ENCODE peak calls at places on chromosomes 3 and 15, in four cellular contexts. One of them, this sample, is unnamed.

GRCh38 chr15:70127288-70127746 is 29.6 kb upstream of the TLE3 start:
- DNase-seq in CD4-positive, alpha-beta T cell: no peak
- DNase-seq in neural crest cell: peak; percentile 50
- DNase-seq in endothelial cell: no peak
- DNase-seq in this sample: no peak

GRCh38 chr15:65212097-65212496 is 824 bp upstream of the CILP start:
- DNase-seq in CD4-positive, alpha-beta T cell: no peak
- DNase-seq in neural crest cell: no peak
- DNase-seq in endothelial cell: peak; percentile 37
- DNase-seq in this sample: peak; percentile 74

GRCh38 chr15:58555168-58556027 is 123.6 kb downstream of the LIPC start:
- DNase-seq in CD4-positive, alpha-beta T cell: no peak
- DNase-seq in neural crest cell: no peak
- DNase-seq in endothelial cell: no peak
- DNase-seq in this sample: no peak

GRCh38 chr15:69451951-69452701 is 492 bp upstream of the RPLP1 start:
- DNase-seq in CD4-positive, alpha-beta T cell: peak; percentile 28
- DNase-seq in neural crest cell: no peak
- DNase-seq in endothelial cell: no peak
- DNase-seq in this sample: peak; percentile 27

GRCh38 chr3:191740712-191741111 is 279.7 kb downstream of the PYDC2 start:
- DNase-seq in CD4-positive, alpha-beta T cell: no peak
- DNase-seq in neural crest cell: no peak
- DNase-seq in endothelial cell: no peak
- DNase-seq in this sample: no peak

GRCh38 chr15:68028808-68029207 is 25.3 kb upstream of the PIAS1 start:
- DNase-seq in CD4-positive, alpha-beta T cell: no peak
- DNase-seq in neural crest cell: no peak
- DNase-seq in endothelial cell: no peak
- DNase-seq in this sample: no peak

GRCh38 chr3:149535395-149535685 is 60.8 kb downstream of the TM4SF4 start:
- DNase-seq in CD4-positive, alpha-beta T cell: no peak
- DNase-seq in neural crest cell: no peak
- DNase-seq in endothelial cell: no peak
- DNase-seq in this sample: no peak

GRCh38 chr15:67125589-67126502 is 60.4 kb downstream of the SMAD3 start:
- DNase-seq in CD4-positive, alpha-beta T cell: no peak
- DNase-seq in neural crest cell: no peak
- DNase-seq in endothelial cell: no peak
- DNase-seq in this sample: no peak

GRCh38 chr3:122263058-122263457 is 62.0 kb upstream of the CSTA start:
- DNase-seq in CD4-positive, alpha-beta T cell: no peak
- DNase-seq in neural crest cell: no peak
- DNase-seq in endothelial cell: no peak
- DNase-seq in this sample: no peak

GRCh38 chr3:122263974-122264588 is 61.0 kb upstream of the CSTA start:
- DNase-seq in CD4-positive, alpha-beta T cell: no peak
- DNase-seq in neural crest cell: no peak
- DNase-seq in endothelial cell: no peak
- DNase-seq in this sample: no peak

GRCh38 chr3:122268257-122269024 is 56.6 kb upstream of the CSTA start:
- DNase-seq in CD4-positive, alpha-beta T cell: no peak
- DNase-seq in neural crest cell: no peak
- DNase-seq in endothelial cell: no peak
- DNase-seq in this sample: peak; percentile 32

GRCh38 chr3:122269045-122269444 is 56.0 kb upstream of the CSTA start:
- DNase-seq in CD4-positive, alpha-beta T cell: no peak
- DNase-seq in neural crest cell: no peak
- DNase-seq in endothelial cell: no peak
- DNase-seq in this sample: no peak

DNA sequence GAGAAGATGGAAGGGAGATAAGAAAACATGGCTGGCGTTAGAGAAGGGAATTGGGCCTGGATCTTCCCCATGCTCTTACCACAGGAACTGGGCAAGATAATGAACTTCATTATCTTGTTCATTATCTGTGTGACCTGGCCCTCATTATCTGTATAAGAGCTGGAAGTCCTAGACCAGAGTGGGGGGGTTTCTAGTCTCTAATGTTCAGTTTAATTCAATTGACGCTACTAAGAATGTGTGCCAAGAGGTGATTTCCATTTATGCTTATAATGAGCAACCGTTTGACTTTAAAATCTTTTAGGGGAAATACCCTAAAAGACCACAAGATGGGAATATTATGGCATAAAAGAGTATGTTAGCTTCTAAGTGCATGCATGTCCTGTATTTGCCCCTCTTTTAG is 59.1 kb upstream of the CSTA start:
- DNase-seq in CD4-positive, alpha-beta T cell: no peak
- DNase-seq in neural crest cell: no peak
- DNase-seq in endothelial cell: no peak
- DNase-seq in this sample: no peak
- TF ChIP-seq CTCF in CD4-positive, alpha-beta T cell: no peak
- TF ChIP-seq CTCF in neural crest cell: no peak
- TF ChIP-seq CTCF in endothelial cell: no peak
- TF ChIP-seq CTCF in this sample: no peak

GRCh38 chr3:94110854-94111253 is 48.0 kb downstream of the NSUN3 start:
- DNase-seq in CD4-positive, alpha-beta T cell: no peak
- DNase-seq in neural crest cell: no peak
- DNase-seq in endothelial cell: no peak
- DNase-seq in this sample: no peak

GRCh38 chr3:94114667-94115066 is 51.8 kb downstream of the NSUN3 start:
- DNase-seq in CD4-positive, alpha-beta T cell: no peak
- DNase-seq in neural crest cell: no peak
- DNase-seq in endothelial cell: no peak
- DNase-seq in this sample: no peak

GRCh38 chr3:94118390-94118789 is 55.5 kb downstream of the NSUN3 start:
- DNase-seq in CD4-positive, alpha-beta T cell: no peak
- DNase-seq in neural crest cell: no peak
- DNase-seq in endothelial cell: no peak
- DNase-seq in this sample: no peak

GRCh38 chr3:94117729-94118128 is 54.9 kb downstream of the NSUN3 start:
- DNase-seq in CD4-positive, alpha-beta T cell: no peak
- DNase-seq in neural crest cell: no peak
- DNase-seq in endothelial cell: no peak
- DNase-seq in this sample: no peak

DNA sequence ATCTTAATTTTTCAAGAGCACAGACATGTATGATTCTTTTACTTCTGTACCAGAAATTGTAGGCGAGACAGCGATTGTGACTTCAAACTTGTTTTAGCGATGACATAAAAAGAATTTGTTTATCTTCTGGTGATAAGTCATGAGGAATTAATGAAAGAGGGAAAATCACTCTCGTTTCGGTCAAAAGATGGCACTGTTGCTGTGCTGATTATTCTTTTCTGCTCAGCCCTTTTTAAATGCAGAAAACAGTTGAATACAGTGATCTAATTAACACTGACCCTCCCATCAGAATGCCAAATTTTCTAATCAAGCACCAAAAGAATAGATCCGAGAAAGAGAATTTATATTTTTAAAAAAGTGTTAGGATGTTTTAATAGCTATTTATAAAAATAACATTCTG is 52.6 kb downstream of the NSUN3 start:
- DNase-seq in CD4-positive, alpha-beta T cell: no peak
- DNase-seq in neural crest cell: peak; percentile 4
- DNase-seq in endothelial cell: peak; percentile 7
- DNase-seq in this sample: no peak
- TF ChIP-seq CTCF in CD4-positive, alpha-beta T cell: no peak
- TF ChIP-seq CTCF in neural crest cell: peak; percentile 63
- TF ChIP-seq CTCF in endothelial cell: no peak
- TF ChIP-seq CTCF in this sample: peak; percentile 27

DNA sequence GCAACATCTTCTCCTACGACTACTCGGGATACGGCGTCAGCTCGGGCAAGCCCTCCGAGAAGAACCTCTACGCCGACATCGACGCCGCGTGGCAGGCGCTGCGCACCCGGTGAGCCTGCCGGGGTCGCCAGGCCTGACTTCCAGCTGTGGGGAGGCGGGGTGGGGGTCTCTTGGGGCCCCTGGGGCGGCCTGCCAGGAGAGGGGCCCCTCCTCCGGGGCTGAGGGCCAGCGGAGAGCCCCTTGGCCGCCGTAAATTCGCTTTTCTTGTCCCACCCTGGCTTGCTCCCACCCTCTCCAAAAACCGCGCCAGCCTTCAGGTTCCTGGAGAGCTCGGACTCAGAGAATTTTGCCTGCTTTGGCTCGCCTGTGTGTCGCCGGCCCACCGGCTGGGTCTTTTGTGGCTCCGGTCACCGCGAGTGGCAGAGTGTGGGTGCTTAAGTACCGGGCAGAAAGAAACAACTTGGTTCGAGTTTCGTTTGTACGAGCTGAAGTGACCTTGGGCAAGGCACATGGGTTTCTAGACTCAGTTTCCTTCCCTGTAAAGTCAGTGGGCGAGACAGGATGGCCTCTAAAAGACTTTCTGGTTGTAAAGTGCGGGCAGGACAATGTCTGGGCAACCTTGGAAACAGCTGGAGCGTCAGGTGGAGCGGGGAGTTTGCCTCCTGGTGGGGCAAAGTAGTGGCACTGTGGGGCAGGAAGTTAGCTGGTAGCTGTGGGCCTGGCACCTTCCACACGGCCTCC is 971 bp downstream of the ABHD17C start:
- DNase-seq in CD4-positive, alpha-beta T cell: peak; percentile 13
- DNase-seq in neural crest cell: no peak
- DNase-seq in endothelial cell: no peak
- DNase-seq in this sample: peak; percentile 27
- TF ChIP-seq CTCF in CD4-positive, alpha-beta T cell: no peak
- TF ChIP-seq CTCF in neural crest cell: peak; percentile 52
- TF ChIP-seq CTCF in endothelial cell: no peak
- TF ChIP-seq CTCF in this sample: no peak

GRCh38 chr3:98359993-98360675 is 6.5 kb downstream of the OR5K4 start:
- DNase-seq in CD4-positive, alpha-beta T cell: no peak
- DNase-seq in neural crest cell: no peak
- DNase-seq in endothelial cell: no peak
- DNase-seq in this sample: no peak
- TF ChIP-seq CTCF in CD4-positive, alpha-beta T cell: no peak
- TF ChIP-seq CTCF in neural crest cell: no peak
- TF ChIP-seq CTCF in endothelial cell: no peak
- TF ChIP-seq CTCF in this sample: no peak

GRCh38 chr3:14152233-14152962 is 26.0 kb downstream of the XPC start:
- DNase-seq in CD4-positive, alpha-beta T cell: no peak
- DNase-seq in neural crest cell: no peak
- DNase-seq in endothelial cell: no peak
- DNase-seq in this sample: no peak
- TF ChIP-seq CTCF in CD4-positive, alpha-beta T cell: no peak
- TF ChIP-seq CTCF in neural crest cell: peak; percentile 31
- TF ChIP-seq CTCF in endothelial cell: no peak
- TF ChIP-seq CTCF in this sample: no peak

DNA sequence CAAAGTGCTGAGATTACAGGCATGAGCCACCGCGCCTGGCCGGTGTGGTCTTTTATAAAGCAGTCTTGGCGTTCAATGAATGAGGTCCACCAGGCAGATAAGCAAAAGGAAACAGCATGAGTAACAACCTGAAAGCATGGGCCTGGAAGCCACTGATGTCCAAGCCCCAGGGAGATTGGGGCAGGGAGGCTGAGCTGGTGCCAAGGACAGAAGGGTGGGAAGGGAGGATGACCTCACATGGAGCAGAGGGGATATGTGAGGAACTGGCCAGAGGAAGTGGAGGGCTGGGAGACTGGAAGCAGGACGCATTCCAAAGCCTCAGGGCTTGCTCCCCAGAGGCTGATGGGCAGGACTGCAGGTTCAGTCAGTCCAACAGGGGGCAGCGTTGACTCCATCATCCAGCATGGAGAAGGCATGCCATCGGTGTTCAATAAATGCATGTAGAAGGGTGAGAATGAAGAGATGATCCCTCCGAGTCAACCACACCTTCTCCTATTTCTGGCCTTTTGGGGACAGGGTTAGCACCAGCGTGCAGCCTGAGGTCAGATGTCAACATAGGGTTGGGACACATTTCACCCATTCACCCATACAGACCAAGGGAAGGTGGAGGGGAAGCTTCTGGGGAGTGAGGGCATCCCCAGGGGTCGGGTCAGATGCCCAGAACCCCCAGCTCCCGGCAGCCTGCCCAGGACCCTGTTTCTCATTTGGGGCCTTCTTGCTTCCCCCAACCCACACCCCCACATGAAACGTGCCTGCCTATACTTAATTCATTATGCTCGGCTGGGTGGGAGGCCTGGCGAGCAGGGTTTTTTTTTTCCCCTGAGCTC is 14.8 kb downstream of the MYL3 start:
- DNase-seq in CD4-positive, alpha-beta T cell: no peak
- DNase-seq in neural crest cell: peak; percentile 31
- DNase-seq in endothelial cell: peak; percentile 51
- DNase-seq in this sample: no peak
- TF ChIP-seq CTCF in CD4-positive, alpha-beta T cell: no peak
- TF ChIP-seq CTCF in neural crest cell: peak; percentile 51
- TF ChIP-seq CTCF in endothelial cell: peak; percentile 33
- TF ChIP-seq CTCF in this sample: peak; percentile 45

GRCh38 chr3:39184081-39184967 is 8.1 kb downstream of the XIRP1 start:
- DNase-seq in CD4-positive, alpha-beta T cell: no peak
- DNase-seq in neural crest cell: no peak
- DNase-seq in endothelial cell: no peak
- DNase-seq in this sample: no peak

GRCh38 chr3:39180183-39180545 is 12.2 kb downstream of the XIRP1 start:
- DNase-seq in CD4-positive, alpha-beta T cell: no peak
- DNase-seq in neural crest cell: no peak
- DNase-seq in endothelial cell: no peak
- DNase-seq in this sample: no peak

GRCh38 chr3:39180546-39181346 is 11.6 kb downstream of the XIRP1 start:
- DNase-seq in CD4-positive, alpha-beta T cell: peak; percentile 86
- DNase-seq in neural crest cell: peak; percentile 75
- DNase-seq in endothelial cell: peak; percentile 76
- DNase-seq in this sample: peak; percentile 95

GRCh38 chr3:39183231-39184080 is 8.9 kb downstream of the XIRP1 start:
- DNase-seq in CD4-positive, alpha-beta T cell: no peak
- DNase-seq in neural crest cell: no peak
- DNase-seq in endothelial cell: no peak
- DNase-seq in this sample: no peak

DNA sequence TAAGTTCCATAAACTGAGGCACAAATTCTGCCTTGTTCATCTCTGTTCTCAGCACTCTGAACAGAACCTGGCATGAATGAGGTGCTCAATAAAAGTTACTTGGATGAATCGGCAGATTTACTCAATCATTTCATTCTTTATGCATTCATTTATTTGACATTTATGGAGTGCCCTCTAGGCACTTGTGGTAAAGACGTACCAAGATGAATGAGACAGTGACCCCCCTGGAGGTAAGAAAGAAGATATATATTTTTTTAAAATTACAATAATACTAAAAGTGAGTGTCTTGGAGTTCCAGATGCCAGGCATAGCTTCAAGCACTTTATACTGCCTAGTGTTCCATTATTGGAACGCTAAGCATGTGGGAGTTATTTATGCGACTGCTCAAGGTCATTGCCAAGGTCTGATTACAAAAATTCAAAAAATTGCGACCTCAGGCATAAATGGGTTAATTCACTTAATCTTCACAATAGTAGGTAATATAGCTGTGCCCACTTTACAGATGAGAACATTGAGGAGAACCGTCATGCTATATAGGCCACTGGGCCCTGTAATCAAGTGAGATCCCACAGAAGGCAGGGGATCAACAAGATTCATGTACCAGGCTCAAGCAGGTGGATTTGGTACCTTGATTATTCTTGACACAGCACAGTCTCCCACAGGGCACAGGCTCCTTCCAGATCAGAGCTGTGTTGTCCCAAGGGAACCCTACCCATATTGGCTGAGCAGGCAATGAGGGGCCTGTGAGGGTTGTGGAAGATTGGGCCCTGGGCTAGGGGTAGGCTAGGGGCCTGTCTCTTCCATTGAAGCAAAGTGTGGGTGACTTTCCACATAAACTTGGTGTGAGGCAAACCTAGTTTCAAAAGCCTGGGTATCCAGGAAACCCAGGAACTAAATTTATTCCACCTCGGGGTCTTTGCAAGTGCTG is 10.7 kb downstream of the XIRP1 start:
- DNase-seq in CD4-positive, alpha-beta T cell: no peak
- DNase-seq in neural crest cell: no peak
- DNase-seq in endothelial cell: no peak
- DNase-seq in this sample: no peak
- TF ChIP-seq CTCF in CD4-positive, alpha-beta T cell: no peak
- TF ChIP-seq CTCF in neural crest cell: peak; percentile 26
- TF ChIP-seq CTCF in endothelial cell: no peak
- TF ChIP-seq CTCF in this sample: no peak

This sample was measured in GM10248.